ENCODE peak calls at places on chromosomes 16 and 17, in nine cellular contexts. S is iris pigment epithelial cell; C is left ventricle myocardium inferior; A is ovary; I is HEK293T; U is NCI-H2107; M is hippocampal formation; B is effector memory CD4-positive, alpha-beta T cell; X is C1 segment of cervical spinal cord. T is an unnamed sample.

GRCh38 chr16:73949574-73950348 is 346.9 kb upstream of the PSMD7 start:
- DNase-seq in S (peak; percentile 88), C (no peak), A (no peak), I (no peak), U (no peak), M (no peak), B (no peak), X (no peak), T (no peak)

GRCh38 chr16:55526448-55526847 is 17.6 kb downstream of the LPCAT2 start:
- DNase-seq in S (no peak), C (no peak), A (no peak), I (no peak), U (no peak), M (no peak), B (no peak), X (no peak), T (no peak)

GRCh38 chr16:67277999-67278772 is 1.1 kb upstream of the PLEKHG4 start:
- DNase-seq in S (peak; percentile 52), C (no peak), A (peak; percentile 45), I (no peak), U (no peak), M (no peak), B (no peak), X (no peak), T (no peak)

GRCh38 chr17:81002409-81003361 is 11.0 kb downstream of the CHMP6 start:
- DNase-seq in S (peak; percentile 35), C (peak; percentile 63), A (peak; percentile 62), I (no peak), U (peak; percentile 52), M (peak; percentile 30), B (no peak), X (no peak), T (no peak)

GRCh38 chr17:273994-274832 is 78.4 kb downstream of the RPH3AL start:
- DNase-seq in S (no peak), C (no peak), A (no peak), I (no peak), U (no peak), M (no peak), B (no peak), X (peak; percentile 52), T (no peak)

GRCh38 chr17:69066482-69066881 is 5.8 kb upstream of the ABCA9 start:
- DNase-seq in S (no peak), C (no peak), A (no peak), I (no peak), U (no peak), M (no peak), B (no peak), X (no peak), T (no peak)

GRCh38 chr16:17364319-17365210 is 106.2 kb downstream of the XYLT1 start:
- DNase-seq in S (peak; percentile 21), C (no peak), A (no peak), I (no peak), U (no peak), M (no peak), B (peak; percentile 57), X (no peak), T (no peak)

GRCh38 chr16:24925163-24925562 is 79.4 kb downstream of the SLC5A11 start:
- DNase-seq in S (no peak), C (no peak), A (no peak), I (no peak), U (no peak), M (no peak), B (no peak), X (no peak), T (no peak)

GRCh38 chr17:71071837-71072236 is 902.5 kb downstream of the KCNJ2 start:
- DNase-seq in S (peak; percentile 99), C (no peak), A (no peak), I (no peak), U (no peak), M (no peak), B (no peak), X (no peak), T (no peak)

GRCh38 chr16:1101133-1101532 is 5.1 kb upstream of the C1QTNF8 start:
- DNase-seq in S (no peak), C (no peak), A (no peak), I (no peak), U (no peak), M (no peak), B (no peak), X (no peak), T (no peak)

GRCh38 chr17:62648247-62648953 is 20.9 kb downstream of the MRC2 start:
- DNase-seq in S (peak; percentile 28), C (peak; percentile 33), A (no peak), I (no peak), U (no peak), M (no peak), B (no peak), X (no peak), T (no peak)

GRCh38 chr17:73232587-73233373 is 28.9 kb downstream of the CPSF4L start:
- DNase-seq in S (peak; percentile 41), C (no peak), A (no peak), I (peak; percentile 55), U (no peak), M (no peak), B (no peak), X (peak; percentile 47), T (no peak)

GRCh38 chr16:85437161-85438052 is 175.7 kb upstream of the GSE1 start:
- DNase-seq in S (no peak), C (no peak), A (no peak), I (no peak), U (no peak), M (no peak), B (no peak), X (no peak), T (no peak)

GRCh38 chr17:65670667-65671371 is 109.4 kb upstream of the AXIN2 start:
- DNase-seq in S (no peak), C (no peak), A (no peak), I (no peak), U (no peak), M (no peak), B (no peak), X (no peak), T (no peak)